ENCODE peak calls at places on chromosomes 7 and 10, in five cellular contexts. S, Z, K, A and N are unnamed samples.
A peak's percentile ranks its signal among the peaks of the same experiment; 100 is the strongest.

GRCh38 chr10:46232084-46232483 is 54.7 kb upstream of the ANTXRL start:
- DNase-seq in S (no peak), Z (no peak), K (peak; percentile 6), A (no peak), N (peak; percentile 41)

GRCh38 chr10:67978749-67979148 is 94.3 kb downstream of the SIRT1 start:
- DNase-seq in S (no peak), Z (no peak), K (no peak), A (no peak), N (no peak)

GRCh38 chr10:55287346-55287745 is 486.3 kb upstream of the PCDH15 start:
- DNase-seq in S (no peak), Z (peak; percentile 47), K (no peak), A (no peak), N (no peak)

GRCh38 chr7:20152057-20152456 is 65.1 kb downstream of the MACC1 start:
- DNase-seq in S (no peak), Z (no peak), K (no peak), A (no peak), N (no peak)

GRCh38 chr10:7787150-7787856 is 490 bp downstream of the KIN start:
- DNase-seq in S (no peak), Z (no peak), K (peak; percentile 70), A (no peak), N (no peak)

GRCh38 chr10:69802424-69803161 is 887 bp downstream of the COL13A1 start:
- DNase-seq in S (peak; percentile 55), Z (peak; percentile 61), K (no peak), A (no peak), N (peak; percentile 59)

GRCh38 chr7:75559355-75559986 is 67.4 kb downstream of the SPDYE5 start:
- DNase-seq in S (no peak), Z (no peak), K (no peak), A (no peak), N (no peak)

GRCh38 chr7:44962483-44963251 is 16.1 kb downstream of the MYO1G start:
- DNase-seq in S (no peak), Z (no peak), K (no peak), A (no peak), N (peak; percentile 61)

GRCh38 chr7:72336382-72336886 is 75.7 kb downstream of the CALN1 start:
- DNase-seq in S (no peak), Z (no peak), K (no peak), A (no peak), N (no peak)

GRCh38 chr10:13563481-13564445 is 23.0 kb upstream of the PRPF18 start:
- DNase-seq in S (no peak), Z (no peak), K (no peak), A (no peak), N (no peak)

GRCh38 chr7:66304536-66304935 is 99.4 kb downstream of the TPST1 start:
- DNase-seq in S (no peak), Z (peak; percentile 8), K (no peak), A (no peak), N (no peak)

GRCh38 chr10:49023752-49024151 is 84.1 kb upstream of the LRRC18 start:
- DNase-seq in S (no peak), Z (no peak), K (no peak), A (no peak), N (no peak)

GRCh38 chr7:159126496-159127345 is 17.9 kb downstream of the VIPR2 start:
- DNase-seq in S (no peak), Z (no peak), K (no peak), A (no peak), N (peak; percentile 53)

GRCh38 chr10:71217266-71218045 is 5.1 kb downstream of the UNC5B start:
- DNase-seq in S (no peak), Z (no peak), K (peak; percentile 64), A (no peak), N (no peak)

GRCh38 chr10:11713186-11713743 is 28.9 kb upstream of the ECHDC3 start:
- DNase-seq in S (no peak), Z (no peak), K (peak; percentile 31), A (no peak), N (no peak)

GRCh38 chr10:116469437-116469836 is 41.8 kb downstream of the PNLIPRP3 start:
- DNase-seq in S (no peak), Z (no peak), K (no peak), A (no peak), N (no peak)

GRCh38 chr7:107643938-107644703 is 16.5 kb upstream of the SLC26A4 start:
- DNase-seq in S (no peak), Z (no peak), K (no peak), A (no peak), N (no peak)

GRCh38 chr10:94043431-94043990 is 49.8 kb downstream of the PLCE1 start:
- DNase-seq in S (no peak), Z (peak; percentile 74), K (no peak), A (no peak), N (no peak)

DNA sequence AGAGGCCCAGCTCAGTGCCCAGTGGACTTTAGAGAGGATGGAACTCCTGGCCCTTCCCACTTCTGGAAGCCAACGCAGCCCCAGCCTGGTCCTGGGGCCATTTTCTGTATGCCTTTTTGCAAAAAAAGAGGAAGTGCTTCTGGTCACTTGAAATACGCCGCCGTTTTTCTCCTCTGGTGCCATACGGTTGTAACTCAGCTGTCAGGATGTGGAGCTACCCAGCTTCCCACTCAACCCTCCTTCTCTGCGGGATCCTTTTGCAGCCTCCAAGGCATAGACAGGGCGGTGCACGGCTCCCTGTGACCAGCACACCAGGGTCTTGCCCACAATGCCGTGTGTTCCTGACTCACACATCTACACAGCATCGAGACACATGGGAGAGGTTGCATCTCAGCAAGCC is 369.6 kb downstream of the TCERG1L start:
- DNase-seq in S (no peak), Z (no peak), K (no peak), A (no peak), N (no peak)
- H3K9me3 ChIP-seq in S (no peaks in the 10 kb centered on the region), Z (no peaks in the 10 kb centered on the region), K (no peaks in the 10 kb centered on the region), A (peaks cover 8% of the 10 kb centered on the region), N (no peaks in the 10 kb centered on the region)

DNA sequence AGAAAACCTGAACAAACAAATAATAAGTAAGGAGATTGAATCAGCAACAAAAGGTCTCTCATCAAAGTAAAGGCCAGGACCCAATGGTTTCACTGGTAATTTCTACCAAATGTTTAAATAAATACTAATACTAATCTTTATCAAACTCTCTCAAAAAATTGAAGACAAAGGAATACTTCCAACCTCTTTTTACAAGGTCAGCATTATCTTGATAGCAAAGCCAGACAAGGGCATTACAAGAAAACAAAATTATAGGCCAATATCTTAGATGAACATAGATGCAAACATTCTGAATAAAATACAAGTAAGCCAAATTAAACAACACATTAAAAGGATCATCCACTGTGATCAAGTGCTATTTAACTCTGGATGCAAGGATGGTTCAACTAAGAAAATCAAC is 239.8 kb upstream of the TMEM72 start:
- DNase-seq in S (no peak), Z (no peak), K (no peak), A (no peak), N (no peak)
- H3K27ac ChIP-seq in S (no peak overlapping the region), Z (no peak overlapping the region), K (no peak overlapping the region), A (no peak overlapping the region), N (no peak overlapping the region)

GRCh38 chr7:135161669-135162068 is 8.8 kb downstream of the CYREN start:
- DNase-seq in S (no peak), Z (no peak), K (no peak), A (no peak), N (no peak)
- H3K4me3 ChIP-seq in S (no peak overlapping the region), Z (no peak overlapping the region), K (no peak overlapping the region), A (no peak overlapping the region), N (no peak overlapping the region)

GRCh38 chr7:153043440-153043839 is 283.9 kb downstream of the ACTR3B start:
- DNase-seq in S (no peak), Z (no peak), K (no peak), A (no peak), N (no peak)

GRCh38 chr7:153047569-153047968 is 288.0 kb downstream of the ACTR3B start:
- DNase-seq in S (no peak), Z (no peak), K (no peak), A (no peak), N (no peak)

GRCh38 chr7:153044981-153045380 is 285.4 kb downstream of the ACTR3B start:
- DNase-seq in S (no peak), Z (no peak), K (no peak), A (no peak), N (no peak)

GRCh38 chr7:153047079-153047478 is 287.5 kb downstream of the ACTR3B start:
- DNase-seq in S (no peak), Z (no peak), K (no peak), A (no peak), N (no peak)
- H3K9me3 ChIP-seq in S (no peaks in the 10 kb centered on the region), Z (no peaks in the 10 kb centered on the region), K (no peaks in the 10 kb centered on the region), A (peaks cover 7% of the 10 kb centered on the region), N (peaks cover 1% of the 10 kb centered on the region)

GRCh38 chr7:95435422-95435780 is 573 bp upstream of the PON2 start:
- DNase-seq in S (no peak), Z (no peak), K (no peak), A (no peak), N (no peak)
- H3K27ac ChIP-seq in S (peak overlapping the region; percentile 96), Z (peak overlapping the region; percentile 79), K (peak overlapping the region; percentile 93), A (peak overlapping the region; percentile 61), N (peak overlapping the region; percentile 77)

DNA sequence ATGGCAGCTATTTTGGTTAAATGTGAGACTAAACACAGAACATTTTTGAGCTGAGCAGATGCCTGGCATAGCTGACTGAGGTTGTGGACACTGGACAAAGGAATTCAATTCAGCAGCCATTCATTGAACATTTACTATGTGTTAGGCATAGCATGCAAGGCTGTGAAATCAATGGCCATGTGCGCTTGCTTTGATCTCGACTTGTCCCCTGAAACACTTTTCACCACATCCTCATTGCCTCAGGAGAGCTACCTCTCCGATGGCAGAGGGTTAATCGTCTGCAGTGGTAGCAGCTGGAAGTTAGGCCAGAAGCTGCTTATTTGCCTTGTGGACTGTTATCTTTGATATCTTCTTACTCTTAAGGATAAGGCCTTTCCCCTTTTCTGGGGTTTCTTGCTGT is 297.8 kb downstream of the AUTS2 start:
- DNase-seq in S (no peak), Z (no peak), K (no peak), A (no peak), N (no peak)
- H3K4me3 ChIP-seq in S (no peak overlapping the region), Z (no peak overlapping the region), K (no peak overlapping the region), A (no peak overlapping the region), N (no peak overlapping the region)

DNA sequence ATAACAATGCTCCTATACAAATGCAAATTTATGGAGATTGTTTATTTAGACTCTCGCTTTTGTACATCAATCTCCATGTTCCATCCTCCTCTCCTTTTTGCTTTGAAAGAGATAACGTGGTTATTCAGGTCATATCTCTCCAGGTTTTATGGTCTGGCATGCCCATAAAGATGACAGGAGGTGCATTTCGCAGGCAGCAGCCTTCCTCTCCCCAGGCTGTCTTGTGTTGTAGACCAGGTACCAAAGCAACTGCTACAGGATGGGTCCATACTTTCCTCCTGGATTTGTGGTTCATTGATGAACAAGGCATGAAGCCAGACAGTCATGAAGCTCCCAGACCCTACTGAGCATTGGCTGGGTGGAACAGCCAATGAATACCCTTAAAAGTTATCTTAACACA is 400.2 kb upstream of the NPVF start:
- DNase-seq in S (no peak), Z (no peak), K (no peak), A (no peak), N (no peak)
- H3K9me3 ChIP-seq in S (no peaks in the 10 kb centered on the region), Z (no peaks in the 10 kb centered on the region), K (no peaks in the 10 kb centered on the region), A (no peaks in the 10 kb centered on the region), N (no peaks in the 10 kb centered on the region)

GRCh38 chr7:130010689-130011412 is 40.3 kb downstream of the ZC3HC1 start:
- DNase-seq in S (peak; percentile 77), Z (peak; percentile 91), K (no peak), A (peak; percentile 78), N (peak; percentile 87)
- H3K27ac ChIP-seq in S (no peak overlapping the region), Z (peak overlapping the region; percentile 98), K (peak overlapping the region; percentile 47), A (peak overlapping the region; percentile 93), N (no peak overlapping the region)